ENCODE peak calls at places on chromosomes 13 and 19, in seven cellular contexts. M is PC-3, Q is GM23248, H is fibroblast of lung, X is SK-N-SH, Y is GM12878, L is MM.1S. I is an unnamed sample. For H3K36me3 and H3K79me2, the result is how much of the 10 kb centered on the place peaks cover.

GRCh38 chr13:114115796-114116195 is 16.6 kb downstream of the RASA3 start:
- DNase-seq in X (no peak), L (no peak), Y (no peak), M (no peak), Q (no peak), H (no peak), I (no peak)

GRCh38 chr19:3986260-3987041 is 1.2 kb upstream of the EEF2 start:
- DNase-seq in H (peak), Q (peak), L (peak), Y (peak), X (peak), M (peak), I (peak)

GRCh38 chr13:54592201-54592600 is 1563.6 kb downstream of the OLFM4 start:
- DNase-seq in L (no peak), Y (no peak), H (no peak), X (no peak), M (no peak), Q (no peak), I (no peak)

GRCh38 chr13:33953203-33953602 is 135.3 kb downstream of the RFC3 start:
- DNase-seq in Q (peak), L (no peak), X (no peak), M (peak), H (peak), Y (no peak), I (no peak)

GRCh38 chr13:27408074-27408473 is 16.3 kb upstream of the GTF3A start:
- DNase-seq in H (no peak), L (no peak), X (no peak), M (no peak), Y (no peak), Q (no peak), I (no peak)

GRCh38 chr19:48754950-48755645 is at the start of gene FGF21:
- DNase-seq in L (no peak), M (no peak), Y (no peak), Q (no peak), H (no peak), X (no peak), I (no peak)

GRCh38 chr13:77918391-77919261 is at the start of gene EDNRB:
- DNase-seq in Y (no peak), Q (peak), M (no peak), L (no peak), H (peak), X (peak), I (no peak)

GRCh38 chr13:101529419-101529818 is 76.9 kb downstream of the ITGBL1 start:
- DNase-seq in L (no peak), Y (no peak), Q (peak), H (peak), M (no peak), X (no peak), I (no peak)

GRCh38 chr13:36126496-36126895 is 4.7 kb downstream of the DCLK1 start:
- DNase-seq in M (no peak), Q (no peak), X (no peak), L (no peak), Y (no peak), H (no peak), I (no peak)

GRCh38 chr19:10788146-10788545 is 47.9 kb downstream of the TMED1 start:
- DNase-seq in X (no peak), L (no peak), Q (no peak), Y (no peak), M (no peak), H (no peak), I (no peak)

GRCh38 chr19:2668188-2668763 is 34.2 kb downstream of the GNG7 start:
- DNase-seq in M (no peak), Q (no peak), Y (no peak), H (no peak), X (no peak), L (no peak), I (peak)

GRCh38 chr13:81051873-81052272 is 710.9 kb upstream of the SPRY2 start:
- DNase-seq in Q (no peak), H (no peak), M (peak), L (no peak), Y (no peak), X (peak), I (no peak)

GRCh38 chr19:3096267-3096901 is 2.2 kb downstream of the GNA11 start:
- DNase-seq in H (no peak), Q (no peak), L (no peak), M (no peak), X (no peak), Y (no peak), I (no peak)

GRCh38 chr13:78160793-78161192 is 242.2 kb upstream of the EDNRB start:
- DNase-seq in H (peak), X (no peak), Y (no peak), L (peak), M (peak), Q (peak), I (no peak)

GRCh38 chr13:27465611-27466010 is 15.2 kb upstream of the MTIF3 start:
- DNase-seq in Y (no peak), L (no peak), M (no peak), Q (no peak), X (no peak), H (no peak), I (no peak)

GRCh38 chr13:42957881-42958280 is 34.2 kb downstream of the EPSTI1 start:
- DNase-seq in Y (no peak), X (no peak), H (no peak), L (no peak), Q (no peak), M (no peak), I (no peak)

GRCh38 chr13:104114111-104114510 is 1047.9 kb upstream of the SLC10A2 start:
- DNase-seq in Y (no peak), L (no peak), H (no peak), Q (no peak), X (no peak), M (no peak), I (no peak)

GRCh38 chr19:46624958-46625661 is at the start of gene PTGIR:
- DNase-seq in M (no peak), L (no peak), H (peak), X (peak), Y (no peak), Q (peak), I (no peak)

GRCh38 chr13:99865420-99865930 is 106.1 kb downstream of the ZIC5 start:
- DNase-seq in L (no peak), X (no peak), Y (no peak), H (no peak), M (no peak), Q (no peak), I (no peak)

GRCh38 chr13:27036236-27036981 is 135.2 kb downstream of the USP12 start:
- DNase-seq in M (peak), Q (peak), X (no peak), L (no peak), H (no peak), Y (no peak), I (no peak)

GRCh38 chr13:34942732-34943674 is 933 bp downstream of the NBEA start:
- DNase-seq in Y (no peak), M (peak), Q (peak), L (peak), X (peak), H (no peak), I (peak)

GRCh38 chr19:50269653-50270052 is 59.5 kb downstream of the KCNC3 start:
- DNase-seq in H (no peak), X (no peak), Q (no peak), L (no peak), M (no peak), Y (no peak), I (no peak)

GRCh38 chr13:35165205-35165604 is 223.1 kb downstream of the NBEA start:
- DNase-seq in X (no peak), Q (no peak), H (no peak), M (no peak), Y (no peak), L (no peak), I (no peak)

GRCh38 chr13:62185631-62186256 is 770.1 kb upstream of the PCDH20 start:
- DNase-seq in M (no peak), Y (no peak), Q (no peak), X (no peak), H (no peak), L (no peak), I (no peak)

GRCh38 chr19:45211751-45212381 is 33.3 kb downstream of the BLOC1S3 start:
- DNase-seq in Q (no peak), H (peak), X (peak), M (no peak), Y (no peak), L (no peak), I (no peak)

GRCh38 chr19:35742121-35742724 is at the start of gene IGFLR1:
- DNase-seq in M (no peak), X (no peak), Y (peak), H (no peak), Q (no peak), L (peak), I (peak)

GRCh38 chr13:49540552-49540951 is 44.8 kb downstream of the PHF11 start:
- DNase-seq in H (peak), M (peak), Y (peak), L (peak), X (no peak), Q (peak), I (peak)

GRCh38 chr13:111114362-111115050 is 604 bp upstream of the ARHGEF7 start:
- DNase-seq in M (no peak), L (peak), Y (no peak), X (peak), H (peak), Q (peak), I (no peak)

GRCh38 chr13:50236898-50237318 is 221.7 kb downstream of the KCNRG start:
- DNase-seq in Y (peak), X (no peak), Q (no peak), L (no peak), H (peak), M (no peak), I (no peak)

GRCh38 chr19:35288331-35288730 is 3.6 kb upstream of the MAG start:
- DNase-seq in M (no peak), Q (no peak), X (no peak), L (no peak), Y (no peak), H (no peak), I (no peak)

GRCh38 chr13:110137677-110138008 is 169.3 kb downstream of the COL4A1 start:
- DNase-seq in X (peak), H (no peak), L (peak), M (peak), Y (no peak), Q (peak), I (peak)

GRCh38 chr13:53104120-53104519 is 75.5 kb downstream of the OLFM4 start:
- DNase-seq in Y (no peak), M (no peak), X (no peak), H (no peak), Q (no peak), L (no peak), I (no peak)

GRCh38 chr13:106230450-106230849 is 305.0 kb downstream of the EFNB2 start:
- DNase-seq in X (no peak), L (no peak), Q (peak), Y (no peak), H (peak), M (peak), I (no peak)

GRCh38 chr13:23966691-23967615 is 69.7 kb upstream of the C1QTNF9B start:
- DNase-seq in L (peak), X (no peak), Q (no peak), Y (peak), M (peak), H (no peak), I (no peak)

GRCh38 chr13:80341771-80342271 is 895 bp upstream of the SPRY2 start:
- DNase-seq in H (peak), Y (no peak), Q (peak), L (no peak), X (peak), M (peak), I (no peak)

GRCh38 chr13:97142452-97142851 is 79.7 kb upstream of the MBNL2 start:
- DNase-seq in X (no peak), L (no peak), M (no peak), Y (no peak), Q (peak), H (no peak), I (no peak)

GRCh38 chr19:35846038-35846668 is 6.2 kb downstream of the NPHS1 start:
- DNase-seq in X (no peak), H (no peak), Q (peak), M (peak), L (no peak), Y (no peak), I (no peak)

GRCh38 chr13:80979035-80979641 is 638.2 kb upstream of the SPRY2 start:
- DNase-seq in H (peak), L (peak), M (peak), X (peak), Q (peak), Y (peak), I (peak)

GRCh38 chr19:3950871-3951861 is 18.3 kb downstream of the NMRK2 start:
- DNase-seq in M (no peak), Q (no peak), X (no peak), L (no peak), H (no peak), Y (no peak), I (no peak)

GRCh38 chr19:39218230-39219007 is 14.4 kb upstream of the SYCN start:
- DNase-seq in Q (no peak), L (no peak), M (no peak), H (no peak), X (no peak), Y (no peak), I (no peak)

GRCh38 chr13:30654430-30654829 is 36.7 kb downstream of the USPL1 start:
- DNase-seq in X (no peak), H (no peak), M (no peak), Q (no peak), L (peak), Y (no peak), I (no peak)
- H3K36me3 ChIP-seq in X (half or more), H (under half), M (under half), Q (half or more), L (under half), Y (under half), I (half or more)

GRCh38 chr19:42217522-42218442 is at the start of gene DEDD2:
- DNase-seq in Q (peak), Y (peak), H (peak), M (peak), L (peak), X (peak), I (peak)
- H3K79me2 ChIP-seq in Q (half or more), Y (half or more), H (half or more), M (half or more), L (half or more), X (half or more), I (half or more)

GRCh38 chr19:17185590-17185989 is 29.6 kb upstream of the USE1 start:
- DNase-seq in Q (no peak), M (no peak), X (no peak), L (no peak), H (no peak), Y (no peak), I (no peak)
- H3K4me2 ChIP-seq in Q (no peak), M (no peak), X (no peak), L (no peak), H (no peak), Y (no peak), I (no peak)

DNA sequence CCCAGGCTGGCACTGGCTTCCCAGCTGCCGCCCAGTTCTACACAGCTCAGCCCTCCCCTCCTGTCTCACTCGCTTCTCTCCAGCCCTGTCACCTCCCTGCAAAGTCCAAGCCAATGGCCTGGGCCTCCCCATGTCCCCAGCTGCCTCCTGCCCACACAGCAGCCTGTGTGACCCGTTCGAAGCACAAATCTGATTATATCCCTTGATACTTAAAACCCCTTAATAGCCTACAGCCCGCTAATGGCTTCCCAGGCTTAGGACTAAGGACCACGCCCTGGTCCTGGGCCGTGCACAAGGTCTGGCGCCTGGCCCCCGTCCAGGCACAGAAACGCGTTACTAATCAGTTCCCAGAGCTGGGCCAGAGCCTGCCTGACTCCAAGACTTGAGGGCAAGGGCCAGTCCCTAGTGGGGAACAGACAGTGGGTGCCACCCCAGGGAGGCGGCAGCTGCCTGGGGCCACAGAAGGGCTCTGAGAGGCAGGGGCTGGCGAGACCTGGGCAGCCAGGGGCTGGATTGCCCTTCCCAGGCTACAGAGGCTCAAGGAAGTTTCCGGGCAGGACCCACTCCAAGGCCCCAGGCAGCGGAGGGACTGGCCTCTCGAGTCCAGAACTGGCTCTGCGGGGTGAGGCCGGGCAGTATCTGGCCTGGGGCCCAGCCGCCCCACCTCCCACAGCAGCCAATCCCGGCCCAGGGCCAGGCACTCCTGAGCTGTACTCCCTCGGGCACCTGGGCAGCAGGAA is 10.4 kb downstream of the XAB2 start:
- DNase-seq in L (no peak), M (peak), Y (no peak), Q (no peak), X (peak), H (no peak), I (no peak)
- H3K36me3 ChIP-seq in L (under half), M (under half), Y (under half), Q (under half), X (under half), H (under half), I (under half)

GRCh38 chr19:322616-323015 is 22.0 kb downstream of the MIER2 start:
- DNase-seq in Y (no peak), M (no peak), L (no peak), Q (no peak), H (no peak), X (no peak), I (no peak)
- H3K79me2 ChIP-seq in Y (under half), M (under half), L (under half), Q (half or more), H (under half), X (under half), I (under half)

DNA sequence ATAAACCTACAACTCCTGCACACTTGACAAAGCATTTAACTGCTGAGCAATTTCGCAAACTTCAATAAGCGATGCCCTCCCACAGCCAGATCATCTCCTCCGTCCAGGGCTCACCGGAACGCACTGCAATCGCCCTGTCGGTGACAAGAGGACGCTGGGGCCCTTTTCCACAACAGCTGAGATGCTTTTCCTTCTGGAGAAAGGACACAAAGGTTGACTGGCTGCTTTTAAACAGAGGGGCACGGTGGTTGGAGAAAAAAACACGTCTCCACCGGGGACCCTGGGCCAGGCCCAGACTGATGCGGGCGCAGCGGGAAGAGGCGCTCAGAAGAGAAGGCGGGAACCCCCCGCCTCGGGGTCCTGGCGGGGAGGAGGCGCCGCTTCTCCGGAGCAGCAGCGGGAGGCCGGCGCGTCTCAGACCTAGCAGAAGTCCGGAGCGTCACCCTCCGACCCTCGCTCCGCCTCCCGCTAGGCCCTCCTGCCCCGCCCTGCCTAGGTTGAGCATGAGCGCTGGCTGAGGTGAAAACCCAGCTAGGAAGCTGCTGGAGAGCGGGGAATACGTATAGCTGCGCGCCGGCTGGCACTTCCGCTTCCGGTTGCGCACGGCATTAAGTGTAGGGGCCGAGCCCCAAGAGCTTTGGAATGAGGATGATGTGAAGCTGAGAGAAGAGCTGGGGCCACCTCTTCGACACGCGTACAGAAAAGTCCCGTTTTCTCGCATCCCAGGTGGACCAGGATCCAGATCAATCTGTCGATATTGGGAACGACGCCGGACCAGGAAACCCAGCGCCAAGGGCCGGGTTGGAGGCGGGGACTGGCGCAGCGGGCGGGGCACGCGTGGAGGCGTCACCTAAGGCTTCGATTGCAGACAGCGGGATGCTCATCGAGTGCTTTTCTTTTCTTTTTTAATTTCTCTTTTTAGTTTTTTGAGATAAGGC is at the start of gene ZNF846:
- DNase-seq in M (peak), L (no peak), H (peak), X (peak), Q (peak), Y (peak), I (peak)
- H3K4me2 ChIP-seq in M (peak), L (no peak), H (peak), X (peak), Q (peak), Y (peak), I (peak)

GRCh38 chr19:11944656-11945055 is 19.7 kb downstream of the ZNF700 start:
- DNase-seq in L (no peak), Q (no peak), X (no peak), H (no peak), M (no peak), Y (no peak), I (no peak)
- H3K36me3 ChIP-seq in L (under half), Q (under half), X (under half), H (under half), M (half or more), Y (under half), I (half or more)

GRCh38 chr19:336067-336614 is 8.5 kb downstream of the MIER2 start:
- DNase-seq in L (no peak), Q (no peak), X (no peak), H (no peak), M (no peak), Y (no peak), I (no peak)
- H3K79me2 ChIP-seq in L (under half), Q (half or more), X (half or more), H (half or more), M (under half), Y (under half), I (under half)

I was measured in OCI-LY7.